ENCODE peak calls at places on chromosomes 12 and 14, in five cellular contexts. N is upper lobe of left lung; I is colonic mucosa; X is CD8-positive, alpha-beta T cell; Y is hepatocyte. Q is an unnamed sample. For H3K9me3, the result is how much of the 10 kb centered on the place peaks cover.

GRCh38 chr12:112183591-112184021 is 58.2 kb downstream of the TRAFD1 start:
- DNase-seq in N (peak), I (no peak), X (no peak), Y (no peak), Q (peak)

GRCh38 chr12:91811481-91812287 is 334.0 kb downstream of the BTG1 start:
- DNase-seq in N (no peak), I (peak), X (peak), Y (peak), Q (peak)

GRCh38 chr12:104460041-104460757 is 3.5 kb downstream of the CHST11 start:
- DNase-seq in N (no peak), I (no peak), X (no peak), Y (no peak), Q (no peak)

GRCh38 chr12:14910090-14910915 is 24.6 kb upstream of the MGP start:
- DNase-seq in N (peak), I (no peak), X (no peak), Y (no peak), Q (no peak)

GRCh38 chr12:89051065-89051677 is 301.1 kb downstream of the DUSP6 start:
- DNase-seq in N (no peak), I (peak), X (no peak), Y (peak), Q (no peak)

GRCh38 chr14:100105357-100106169 is 40.3 kb downstream of the EVL start:
- DNase-seq in N (no peak), I (no peak), X (peak), Y (no peak), Q (no peak)

GRCh38 chr12:91774471-91774921 is 371.1 kb downstream of the BTG1 start:
- DNase-seq in N (no peak), I (no peak), X (no peak), Y (peak), Q (no peak)

GRCh38 chr12:47017901-47018479 is 61.4 kb upstream of the PCED1B start:
- DNase-seq in N (no peak), I (no peak), X (no peak), Y (no peak), Q (no peak)

GRCh38 chr12:32120419-32120818 is 13.8 kb downstream of the BICD1 start:
- DNase-seq in N (no peak), I (no peak), X (no peak), Y (no peak), Q (no peak)

GRCh38 chr14:99831915-99832314 is 38.7 kb downstream of the EML1 start:
- DNase-seq in N (no peak), I (no peak), X (no peak), Y (no peak), Q (no peak)

GRCh38 chr14:59020382-59020781 is 168.1 kb upstream of the DAAM1 start:
- DNase-seq in N (no peak), I (no peak), X (no peak), Y (peak), Q (no peak)

GRCh38 chr12:115199831-115200230 is 515.9 kb upstream of the TBX3 start:
- DNase-seq in N (no peak), I (no peak), X (no peak), Y (no peak), Q (no peak)

GRCh38 chr14:67186369-67186768 is 2.9 kb upstream of the GARIN2 start:
- DNase-seq in N (no peak), I (no peak), X (no peak), Y (no peak), Q (no peak)

GRCh38 chr12:120234643-120235368 is 30.7 kb downstream of the PXN start:
- DNase-seq in N (peak), I (peak), X (no peak), Y (peak), Q (no peak)

GRCh38 chr14:106037380-106037779 is 511.0 kb downstream of the TMEM121 start:
- DNase-seq in N (no peak), I (no peak), X (no peak), Y (no peak), Q (no peak)
- H3K9me3 ChIP-seq in N (under half), I (under half), X (under half), Y (under half), Q (under half)

GRCh38 chr12:126607157-126607556 is 1541.9 kb downstream of the AACS start:
- DNase-seq in N (no peak), I (no peak), X (no peak), Y (no peak), Q (no peak)
- H3K9me3 ChIP-seq in N (under half), I (under half), X (under half), Y (under half), Q (under half)

GRCh38 chr12:130710001-130710732 is 5.9 kb downstream of the RIMBP2 start:
- DNase-seq in N (no peak), I (no peak), X (no peak), Y (no peak), Q (no peak)
- H3K9me3 ChIP-seq in N (under half), I (under half), X (under half), Y (under half), Q (under half)

GRCh38 chr14:105840266-105841021 is 314.1 kb downstream of the TMEM121 start:
- DNase-seq in N (peak), I (peak), X (no peak), Y (no peak), Q (no peak)
- H3K9me3 ChIP-seq in N (under half), I (under half), X (under half), Y (under half), Q (under half)

GRCh38 chr14:105877645-105878044 is 351.3 kb downstream of the TMEM121 start:
- DNase-seq in N (no peak), I (no peak), X (no peak), Y (no peak), Q (no peak)
- H3K9me3 ChIP-seq in N (under half), I (under half), X (under half), Y (under half), Q (under half)

DNA sequence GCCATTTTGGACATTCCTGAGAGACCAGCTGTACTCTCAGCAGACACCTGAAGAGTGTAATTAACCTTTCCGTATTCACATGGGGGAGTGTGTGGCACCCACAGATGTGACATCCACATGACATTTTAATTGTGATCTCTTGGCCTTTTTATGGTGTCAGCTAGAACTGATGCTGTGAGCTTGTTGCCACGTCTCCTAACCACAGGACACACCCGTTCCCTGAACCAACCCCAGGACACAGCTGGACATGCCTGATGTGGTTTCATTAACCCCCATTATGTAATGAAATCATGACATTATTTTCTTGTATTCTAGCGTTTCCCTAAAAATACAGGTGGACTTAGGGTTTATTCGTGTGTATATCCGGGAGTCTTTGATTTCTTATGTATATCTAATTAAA is 1036.1 kb downstream of the TMEM121 start:
- DNase-seq in N (no peak), I (no peak), X (no peak), Y (no peak), Q (no peak)
- H3K9me3 ChIP-seq in N (under half), I (under half), X (under half), Y (under half), Q (under half)

GRCh38 chr12:4445156-4446020 is at the start of gene FGF6:
- DNase-seq in N (peak), I (no peak), X (no peak), Y (no peak), Q (no peak)
- H3K9me3 ChIP-seq in N (under half), I (under half), X (under half), Y (under half), Q (under half)

DNA sequence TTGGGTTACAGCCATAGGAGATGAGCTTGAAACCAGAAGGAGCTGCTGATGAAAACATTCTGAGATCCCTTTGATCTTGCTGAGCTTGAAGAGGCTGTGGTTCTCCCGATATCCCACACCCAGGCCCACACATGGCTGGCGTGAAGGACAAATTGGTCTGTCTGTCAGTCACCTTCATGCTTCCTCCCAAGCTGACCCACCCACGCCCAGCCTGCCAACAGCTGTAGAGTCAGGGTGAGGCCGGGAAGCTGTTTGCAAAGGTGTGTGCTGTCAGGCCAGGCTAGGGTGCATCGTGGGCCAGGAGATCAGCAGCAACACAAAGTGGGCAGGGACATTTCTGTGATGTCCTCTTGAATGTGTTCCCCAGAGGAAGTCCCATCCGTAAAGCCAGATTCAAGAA is 43.3 kb downstream of the FZD10 start:
- DNase-seq in N (no peak), I (no peak), X (no peak), Y (no peak), Q (no peak)
- H3K9me3 ChIP-seq in N (under half), I (under half), X (under half), Y (under half), Q (under half)

GRCh38 chr14:98368214-98368613 is 903.8 kb downstream of the BCL11B start:
- DNase-seq in N (no peak), I (no peak), X (no peak), Y (no peak), Q (no peak)

GRCh38 chr14:98369344-98369743 is 902.7 kb downstream of the BCL11B start:
- DNase-seq in N (no peak), I (no peak), X (no peak), Y (no peak), Q (no peak)

GRCh38 chr14:98371141-98371540 is 900.9 kb downstream of the BCL11B start:
- DNase-seq in N (no peak), I (no peak), X (no peak), Y (no peak), Q (no peak)

GRCh38 chr14:98368916-98369315 is 903.1 kb downstream of the BCL11B start:
- DNase-seq in N (no peak), I (no peak), X (no peak), Y (no peak), Q (no peak)

DNA sequence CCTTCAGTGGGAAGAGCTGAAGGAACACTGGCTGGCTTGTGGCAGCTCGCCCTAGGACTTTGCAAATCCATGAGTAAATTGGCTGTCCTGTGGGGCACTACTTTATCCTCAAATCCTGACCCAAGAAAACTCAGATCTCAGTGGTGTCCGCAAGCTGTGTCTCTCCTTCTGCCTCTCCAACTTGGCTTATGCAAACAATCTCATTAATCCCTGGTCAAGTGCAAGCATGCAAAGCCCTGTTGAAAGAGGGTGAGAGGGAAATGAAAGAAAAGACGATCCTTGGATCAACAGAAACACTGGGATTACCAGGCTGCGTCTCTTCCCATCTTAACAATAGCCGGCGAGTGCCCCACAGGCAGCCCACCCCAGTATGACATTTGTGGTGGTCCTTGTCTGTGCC is 901.6 kb downstream of the BCL11B start:
- DNase-seq in N (no peak), I (no peak), X (no peak), Y (no peak), Q (no peak)
- H3K9me3 ChIP-seq in N (under half), I (under half), X (under half), Y (under half), Q (under half)